ENCODE peak calls at places on chromosome 9, in eight cellular contexts. J, U, R, G, S, T, C and P are unnamed samples.

GRCh38 chr9:79776581-79776980 is 204.8 kb downstream of the TLE4 start:
- ATAC-seq in U (no peak), S (no peak), R (no peak), C (no peak), T (no peak), J (no peak), G (no peak), P (no peak)

GRCh38 chr9:121528642-121529041 is 29.0 kb upstream of the GGTA1 start:
- ATAC-seq in U (no peak), G (no peak), S (no peak), T (no peak), J (no peak), R (no peak), C (no peak), P (no peak)

GRCh38 chr9:36625006-36625600 is 52.4 kb downstream of the MELK start:
- ATAC-seq in J (peak; percentile 46), S (no peak), C (no peak), U (peak; percentile 86), T (no peak), G (no peak), R (no peak), P (no peak)

GRCh38 chr9:109923371-109923770 is 143.4 kb downstream of the PALM2AKAP2 start:
- ATAC-seq in G (no peak), T (no peak), U (no peak), S (no peak), R (no peak), J (no peak), C (no peak), P (no peak)

GRCh38 chr9:117120061-117120460 is 294.8 kb downstream of the ASTN2 start:
- ATAC-seq in G (no peak), U (no peak), R (no peak), C (no peak), T (no peak), J (no peak), S (no peak), P (no peak)

GRCh38 chr9:16575142-16575877 is 295.2 kb downstream of the BNC2 start:
- ATAC-seq in C (no peak), J (no peak), U (no peak), S (no peak), T (no peak), G (no peak), R (no peak), P (no peak)

GRCh38 chr9:116090030-116090770 is 63.4 kb upstream of the PAPPA start:
- ATAC-seq in C (no peak), R (no peak), S (no peak), G (no peak), U (no peak), J (no peak), T (no peak), P (no peak)

GRCh38 chr9:77585335-77585786 is 62.8 kb downstream of the GNA14 start:
- ATAC-seq in T (no peak), U (no peak), G (no peak), C (no peak), S (no peak), J (no peak), R (no peak), P (no peak)

GRCh38 chr9:36445800-36446361 is 45.8 kb upstream of the RNF38 start:
- ATAC-seq in S (no peak), T (no peak), R (no peak), C (no peak), G (no peak), U (no peak), J (no peak), P (no peak)

GRCh38 chr9:76018767-76019166 is 128.3 kb downstream of the PCSK5 start:
- ATAC-seq in R (peak; percentile 55), C (no peak), S (no peak), T (no peak), J (no peak), U (no peak), G (peak; percentile 43), P (no peak)

GRCh38 chr9:114451707-114452031 is 53.6 kb downstream of the WHRN start:
- ATAC-seq in T (no peak), C (no peak), R (no peak), U (no peak), J (no peak), S (no peak), G (no peak), P (no peak)

GRCh38 chr9:93380410-93381060 is 71.0 kb upstream of the FAM120A start:
- ATAC-seq in J (no peak), C (no peak), T (no peak), U (no peak), R (no peak), S (no peak), G (no peak), P (no peak)

GRCh38 chr9:88996046-88997005 is 5.1 kb downstream of the S1PR3 start:
- ATAC-seq in T (no peak), U (no peak), R (no peak), J (no peak), G (no peak), C (no peak), S (no peak), P (no peak)

GRCh38 chr9:108463927-108464606 is 391.7 kb downstream of the ACTL7B start:
- ATAC-seq in U (no peak), S (no peak), C (no peak), G (no peak), J (no peak), R (no peak), T (no peak), P (no peak)